ENCODE peak calls at places on chromosomes 4 and X, in seven cellular contexts. One of them, this sample, is unnamed. For H3K9me3, the result is how much of the 10 kb centered on the place peaks cover.

GRCh38 chr4:3010998-3011397 is 47.6 kb downstream of the GRK4 start:
- DNase-seq in sigmoid colon: no peak
- DNase-seq in esophagus squamous epithelium: no peak
- DNase-seq in upper lobe of left lung: no peak
- DNase-seq in effector memory CD4-positive, alpha-beta T cell: no peak
- DNase-seq in left lung: no peak
- DNase-seq in AG04450: peak
- DNase-seq in this sample: no peak

GRCh38 chr4:61294001-61294400 is 93.9 kb downstream of the ADGRL3 start:
- DNase-seq in sigmoid colon: no peak
- DNase-seq in esophagus squamous epithelium: no peak
- DNase-seq in upper lobe of left lung: peak
- DNase-seq in effector memory CD4-positive, alpha-beta T cell: no peak
- DNase-seq in left lung: no peak
- DNase-seq in AG04450: no peak
- DNase-seq in this sample: no peak

GRCh38 chr4:8709729-8710360 is 117.3 kb downstream of the CPZ start:
- DNase-seq in sigmoid colon: peak
- DNase-seq in esophagus squamous epithelium: no peak
- DNase-seq in upper lobe of left lung: peak
- DNase-seq in effector memory CD4-positive, alpha-beta T cell: no peak
- DNase-seq in left lung: no peak
- DNase-seq in AG04450: no peak
- DNase-seq in this sample: no peak

GRCh38 chrX:44897539-44897938 is 24.6 kb downstream of the KDM6A start:
- DNase-seq in sigmoid colon: no peak
- DNase-seq in esophagus squamous epithelium: no peak
- DNase-seq in upper lobe of left lung: no peak
- DNase-seq in effector memory CD4-positive, alpha-beta T cell: no peak
- DNase-seq in left lung: no peak
- DNase-seq in AG04450: no peak
- DNase-seq in this sample: no peak

GRCh38 chrX:29432534-29432933 is 782.8 kb upstream of the MAGEB2 start:
- DNase-seq in sigmoid colon: no peak
- DNase-seq in esophagus squamous epithelium: no peak
- DNase-seq in upper lobe of left lung: no peak
- DNase-seq in effector memory CD4-positive, alpha-beta T cell: no peak
- DNase-seq in left lung: no peak
- DNase-seq in AG04450: no peak
- DNase-seq in this sample: no peak

GRCh38 chrX:17007134-17007768 is 60.8 kb downstream of the REPS2 start:
- DNase-seq in sigmoid colon: no peak
- DNase-seq in esophagus squamous epithelium: no peak
- DNase-seq in upper lobe of left lung: peak
- DNase-seq in effector memory CD4-positive, alpha-beta T cell: no peak
- DNase-seq in left lung: no peak
- DNase-seq in AG04450: no peak
- DNase-seq in this sample: no peak

GRCh38 chrX:13511557-13512330 is 57.7 kb upstream of the EGFL6 start:
- DNase-seq in sigmoid colon: no peak
- DNase-seq in esophagus squamous epithelium: no peak
- DNase-seq in upper lobe of left lung: no peak
- DNase-seq in effector memory CD4-positive, alpha-beta T cell: no peak
- DNase-seq in left lung: no peak
- DNase-seq in AG04450: no peak
- DNase-seq in this sample: no peak

GRCh38 chr4:5821665-5822358 is 71.1 kb downstream of the CRMP1 start:
- DNase-seq in sigmoid colon: no peak
- DNase-seq in esophagus squamous epithelium: no peak
- DNase-seq in upper lobe of left lung: no peak
- DNase-seq in effector memory CD4-positive, alpha-beta T cell: no peak
- DNase-seq in left lung: peak
- DNase-seq in AG04450: no peak
- DNase-seq in this sample: no peak

GRCh38 chr4:119041951-119042560 is 93.6 kb upstream of the MYOZ2 start:
- DNase-seq in sigmoid colon: peak
- DNase-seq in esophagus squamous epithelium: no peak
- DNase-seq in upper lobe of left lung: peak
- DNase-seq in effector memory CD4-positive, alpha-beta T cell: no peak
- DNase-seq in left lung: no peak
- DNase-seq in AG04450: peak
- DNase-seq in this sample: no peak

GRCh38 chr4:55184600-55185523 is 59.5 kb upstream of the KDR start:
- DNase-seq in sigmoid colon: no peak
- DNase-seq in esophagus squamous epithelium: no peak
- DNase-seq in upper lobe of left lung: no peak
- DNase-seq in effector memory CD4-positive, alpha-beta T cell: no peak
- DNase-seq in left lung: no peak
- DNase-seq in AG04450: peak
- DNase-seq in this sample: no peak

GRCh38 chr4:7166981-7167700 is 25.2 kb upstream of the SORCS2 start:
- DNase-seq in sigmoid colon: peak
- DNase-seq in esophagus squamous epithelium: no peak
- DNase-seq in upper lobe of left lung: no peak
- DNase-seq in effector memory CD4-positive, alpha-beta T cell: no peak
- DNase-seq in left lung: peak
- DNase-seq in AG04450: no peak
- DNase-seq in this sample: no peak

GRCh38 chrX:20237864-20238263 is 28.8 kb downstream of the RPS6KA3 start:
- DNase-seq in sigmoid colon: no peak
- DNase-seq in esophagus squamous epithelium: no peak
- DNase-seq in upper lobe of left lung: no peak
- DNase-seq in effector memory CD4-positive, alpha-beta T cell: no peak
- DNase-seq in left lung: no peak
- DNase-seq in AG04450: no peak
- DNase-seq in this sample: no peak

GRCh38 chr4:55545133-55545532 is 1.6 kb downstream of the CLOCK start:
- DNase-seq in sigmoid colon: no peak
- DNase-seq in esophagus squamous epithelium: no peak
- DNase-seq in upper lobe of left lung: no peak
- DNase-seq in effector memory CD4-positive, alpha-beta T cell: no peak
- DNase-seq in left lung: no peak
- DNase-seq in AG04450: no peak
- DNase-seq in this sample: no peak

GRCh38 chr4:106355193-106355592 is 13.4 kb downstream of the GIMD1 start:
- DNase-seq in sigmoid colon: no peak
- DNase-seq in esophagus squamous epithelium: no peak
- DNase-seq in upper lobe of left lung: no peak
- DNase-seq in effector memory CD4-positive, alpha-beta T cell: no peak
- DNase-seq in left lung: no peak
- DNase-seq in AG04450: no peak
- DNase-seq in this sample: no peak

GRCh38 chr4:8048856-8049686 is 109.4 kb upstream of the AFAP1 start:
- DNase-seq in sigmoid colon: no peak
- DNase-seq in esophagus squamous epithelium: no peak
- DNase-seq in upper lobe of left lung: no peak
- DNase-seq in effector memory CD4-positive, alpha-beta T cell: no peak
- DNase-seq in left lung: no peak
- DNase-seq in AG04450: no peak
- DNase-seq in this sample: peak

GRCh38 chrX:9958183-9958582 is 9.0 kb upstream of the CLDN34 start:
- DNase-seq in sigmoid colon: no peak
- DNase-seq in esophagus squamous epithelium: no peak
- DNase-seq in upper lobe of left lung: no peak
- DNase-seq in effector memory CD4-positive, alpha-beta T cell: no peak
- DNase-seq in left lung: no peak
- DNase-seq in AG04450: no peak
- DNase-seq in this sample: no peak

GRCh38 chr4:111066001-111066400 is 443.1 kb upstream of the PITX2 start:
- DNase-seq in sigmoid colon: no peak
- DNase-seq in esophagus squamous epithelium: no peak
- DNase-seq in upper lobe of left lung: no peak
- DNase-seq in effector memory CD4-positive, alpha-beta T cell: no peak
- DNase-seq in left lung: no peak
- DNase-seq in AG04450: no peak
- DNase-seq in this sample: no peak

GRCh38 chrX:155048997-155049619 is 21.8 kb downstream of the CMC4 start:
- DNase-seq in sigmoid colon: peak
- DNase-seq in esophagus squamous epithelium: no peak
- DNase-seq in upper lobe of left lung: peak
- DNase-seq in effector memory CD4-positive, alpha-beta T cell: peak
- DNase-seq in left lung: no peak
- DNase-seq in AG04450: no peak
- DNase-seq in this sample: peak

GRCh38 chr4:8315343-8316250 is 46.0 kb downstream of the HTRA3 start:
- DNase-seq in sigmoid colon: peak
- DNase-seq in esophagus squamous epithelium: no peak
- DNase-seq in upper lobe of left lung: peak
- DNase-seq in effector memory CD4-positive, alpha-beta T cell: no peak
- DNase-seq in left lung: peak
- DNase-seq in AG04450: peak
- DNase-seq in this sample: no peak

GRCh38 chr4:112416464-112416863 is 99.5 kb downstream of the NEUROG2 start:
- DNase-seq in sigmoid colon: no peak
- DNase-seq in esophagus squamous epithelium: no peak
- DNase-seq in upper lobe of left lung: no peak
- DNase-seq in effector memory CD4-positive, alpha-beta T cell: no peak
- DNase-seq in left lung: no peak
- DNase-seq in AG04450: no peak
- DNase-seq in this sample: no peak

GRCh38 chr4:154872198-154872597 is 91.1 kb downstream of the RBM46 start:
- DNase-seq in sigmoid colon: no peak
- DNase-seq in esophagus squamous epithelium: no peak
- DNase-seq in upper lobe of left lung: no peak
- DNase-seq in effector memory CD4-positive, alpha-beta T cell: no peak
- DNase-seq in left lung: no peak
- DNase-seq in AG04450: no peak
- DNase-seq in this sample: no peak
- H3K4me3 ChIP-seq in sigmoid colon: no peak
- H3K4me3 ChIP-seq in esophagus squamous epithelium: no peak
- H3K4me3 ChIP-seq in upper lobe of left lung: no peak
- H3K4me3 ChIP-seq in effector memory CD4-positive, alpha-beta T cell: no peak
- H3K4me3 ChIP-seq in left lung: no peak
- H3K4me3 ChIP-seq in AG04450: no peak
- H3K4me3 ChIP-seq in this sample: no peak

GRCh38 chr4:71680706-71681105 is 103.2 kb downstream of the GC start:
- DNase-seq in sigmoid colon: no peak
- DNase-seq in esophagus squamous epithelium: no peak
- DNase-seq in upper lobe of left lung: no peak
- DNase-seq in effector memory CD4-positive, alpha-beta T cell: no peak
- DNase-seq in left lung: no peak
- DNase-seq in AG04450: no peak
- DNase-seq in this sample: no peak
- H3K27ac ChIP-seq in sigmoid colon: no peak
- H3K27ac ChIP-seq in esophagus squamous epithelium: no peak
- H3K27ac ChIP-seq in upper lobe of left lung: no peak
- H3K27ac ChIP-seq in effector memory CD4-positive, alpha-beta T cell: no peak
- H3K27ac ChIP-seq in left lung: no peak
- H3K27ac ChIP-seq in AG04450: no peak
- H3K27ac ChIP-seq in this sample: no peak

GRCh38 chrX:127037179-127037578 is 217.7 kb downstream of the PRR32 start:
- DNase-seq in sigmoid colon: no peak
- DNase-seq in esophagus squamous epithelium: no peak
- DNase-seq in upper lobe of left lung: no peak
- DNase-seq in effector memory CD4-positive, alpha-beta T cell: no peak
- DNase-seq in left lung: no peak
- DNase-seq in AG04450: no peak
- DNase-seq in this sample: no peak
- H3K9me3 ChIP-seq in sigmoid colon: under half
- H3K9me3 ChIP-seq in esophagus squamous epithelium: under half
- H3K9me3 ChIP-seq in upper lobe of left lung: under half
- H3K9me3 ChIP-seq in effector memory CD4-positive, alpha-beta T cell: under half
- H3K9me3 ChIP-seq in left lung: under half
- H3K9me3 ChIP-seq in AG04450: under half
- H3K9me3 ChIP-seq in this sample: under half

DNA sequence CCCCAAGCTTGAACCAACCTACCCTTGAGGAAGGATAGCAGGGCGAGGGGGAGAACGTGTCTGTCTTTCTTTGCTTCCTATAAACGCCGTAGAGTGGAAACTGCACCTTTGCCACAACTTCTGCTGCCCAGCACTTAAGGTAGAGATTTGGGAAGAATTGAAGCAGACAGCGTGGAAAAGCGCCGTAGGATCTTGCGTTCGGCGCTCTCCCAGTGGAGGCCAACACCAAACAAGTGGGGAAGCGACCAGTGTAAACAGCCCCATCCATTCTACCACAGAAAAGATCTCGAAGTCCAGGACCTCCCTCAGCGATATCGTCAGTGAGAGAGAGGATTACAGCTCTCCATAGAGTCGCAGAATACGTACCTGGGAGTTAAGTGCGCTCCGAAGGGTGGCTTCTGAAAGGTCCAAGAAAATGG is 3.9 kb upstream of the NKX6-1 start:
- DNase-seq in sigmoid colon: no peak
- DNase-seq in esophagus squamous epithelium: no peak
- DNase-seq in upper lobe of left lung: no peak
- DNase-seq in effector memory CD4-positive, alpha-beta T cell: no peak
- DNase-seq in left lung: no peak
- DNase-seq in AG04450: no peak
- DNase-seq in this sample: no peak
- H3K4me3 ChIP-seq in sigmoid colon: no peak
- H3K4me3 ChIP-seq in esophagus squamous epithelium: peak
- H3K4me3 ChIP-seq in upper lobe of left lung: no peak
- H3K4me3 ChIP-seq in effector memory CD4-positive, alpha-beta T cell: no peak
- H3K4me3 ChIP-seq in left lung: no peak
- H3K4me3 ChIP-seq in AG04450: no peak
- H3K4me3 ChIP-seq in this sample: no peak

DNA sequence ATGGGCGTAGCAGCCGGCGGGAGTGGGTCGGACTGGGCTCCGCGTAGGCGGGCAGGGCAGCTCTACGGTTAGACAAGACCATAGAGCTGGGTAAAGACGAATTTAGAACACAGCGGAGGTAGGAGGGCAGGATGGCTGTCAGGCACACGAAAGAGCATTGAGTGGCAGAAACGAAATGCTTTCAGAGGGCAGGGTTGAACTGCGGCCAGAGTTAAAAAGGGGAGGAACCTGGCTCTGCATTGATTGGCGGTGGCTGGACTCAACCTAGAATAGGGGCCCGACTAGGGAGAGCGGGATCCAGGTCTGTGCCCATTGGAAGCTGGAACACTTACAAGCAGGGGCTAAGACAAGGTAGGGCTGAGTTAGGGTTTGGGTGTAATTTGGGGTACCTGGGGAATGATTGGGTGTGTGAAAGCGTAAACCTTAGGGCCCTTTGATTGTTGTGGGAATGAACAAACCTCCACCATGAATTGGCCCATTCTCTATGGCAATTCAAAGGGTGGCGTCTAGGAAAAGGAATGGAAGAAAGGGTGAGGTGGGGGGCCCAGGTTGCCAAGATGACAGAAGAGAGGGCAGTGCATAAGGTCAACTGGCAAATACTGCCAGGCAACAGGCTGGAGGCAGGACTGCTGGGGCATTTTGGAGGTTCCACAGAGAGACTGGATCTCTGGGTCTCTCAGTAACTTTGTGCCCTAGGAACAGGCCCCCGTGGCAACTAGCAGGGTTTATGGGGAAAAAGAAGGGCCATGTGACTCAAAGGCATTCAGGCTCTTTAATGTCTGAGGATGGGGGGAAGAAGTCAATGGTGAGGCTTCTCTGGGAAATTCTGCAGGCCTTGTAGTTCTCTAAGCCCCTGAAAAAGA is 911 bp upstream of the ELK1 start:
- DNase-seq in sigmoid colon: no peak
- DNase-seq in esophagus squamous epithelium: no peak
- DNase-seq in upper lobe of left lung: no peak
- DNase-seq in effector memory CD4-positive, alpha-beta T cell: no peak
- DNase-seq in left lung: no peak
- DNase-seq in AG04450: no peak
- DNase-seq in this sample: no peak
- H3K27ac ChIP-seq in sigmoid colon: peak
- H3K27ac ChIP-seq in esophagus squamous epithelium: peak
- H3K27ac ChIP-seq in upper lobe of left lung: peak
- H3K27ac ChIP-seq in effector memory CD4-positive, alpha-beta T cell: peak
- H3K27ac ChIP-seq in left lung: peak
- H3K27ac ChIP-seq in AG04450: peak
- H3K27ac ChIP-seq in this sample: peak

GRCh38 chrX:46573896-46574336 is 351 bp downstream of the CHST7 start:
- DNase-seq in sigmoid colon: peak
- DNase-seq in esophagus squamous epithelium: peak
- DNase-seq in upper lobe of left lung: peak
- DNase-seq in effector memory CD4-positive, alpha-beta T cell: peak
- DNase-seq in left lung: no peak
- DNase-seq in AG04450: no peak
- DNase-seq in this sample: peak
- H3K9me3 ChIP-seq in sigmoid colon: under half
- H3K9me3 ChIP-seq in esophagus squamous epithelium: under half
- H3K9me3 ChIP-seq in upper lobe of left lung: under half
- H3K9me3 ChIP-seq in effector memory CD4-positive, alpha-beta T cell: under half
- H3K9me3 ChIP-seq in left lung: under half
- H3K9me3 ChIP-seq in AG04450: under half
- H3K9me3 ChIP-seq in this sample: under half

This sample was measured in right cardiac atrium.